ENCODE peak calls at places on chromosomes 6 and 20, in six cellular contexts. J is iPS-NIHi11; G is NCI-H82; K is stimulated activated CD8-positive, alpha-beta memory T cell treated with anti-CD3 and anti-CD28 coated beads, Interleukin-15, amount 100 ng/mL, for 48 hours; C is NCI-H2029; P is fibroblast of mammary gland. O is an unnamed sample.

GRCh38 chr6:27892596-27893058 is 19.6 kb downstream of the OR2B2 start:
- DNase-seq in J (no peak), K (no peak), P (peak; percentile 31), G (no peak), C (no peak), O (no peak)

GRCh38 chr6:123518441-123519190 is 118.1 kb downstream of the TRDN start:
- DNase-seq in G (peak; percentile 5), P (no peak), K (no peak), J (no peak), C (no peak), O (peak; percentile 29)

GRCh38 chr6:124962617-124963415 is 579 bp downstream of the RNF217 start:
- DNase-seq in K (no peak), P (no peak), J (peak; percentile 70), C (no peak), G (peak; percentile 82), O (peak; percentile 84)

GRCh38 chr6:20811112-20811746 is 277.0 kb downstream of the CDKAL1 start:
- DNase-seq in K (no peak), J (peak; percentile 75), P (peak; percentile 97), G (peak; percentile 53), C (peak; percentile 62), O (peak; percentile 94)

GRCh38 chr6:124917769-124918168 is 44.5 kb upstream of the RNF217 start:
- DNase-seq in G (no peak), P (no peak), J (no peak), K (no peak), C (no peak), O (no peak)

GRCh38 chr20:52441708-52442107 is 250.1 kb upstream of the ZFP64 start:
- DNase-seq in K (no peak), G (no peak), P (no peak), J (no peak), C (no peak), O (no peak)

GRCh38 chr20:8094845-8095244 is 37.2 kb upstream of the PLCB1 start:
- DNase-seq in P (peak; percentile 83), C (no peak), K (no peak), J (no peak), G (no peak), O (peak; percentile 55)

GRCh38 chr6:44254957-44255808 is 2.1 kb downstream of the SLC35B2 start:
- DNase-seq in K (no peak), J (no peak), G (peak; percentile 66), P (no peak), C (no peak), O (peak; percentile 44)

GRCh38 chr6:21738180-21739094 is 144.9 kb downstream of the SOX4 start:
- DNase-seq in C (peak; percentile 98), J (no peak), G (no peak), K (no peak), P (no peak), O (peak; percentile 78)

GRCh38 chr6:122400121-122400450 is 634 bp downstream of the HSF2 start:
- DNase-seq in K (no peak), J (no peak), P (peak; percentile 14), G (no peak), C (peak; percentile 29), O (peak; percentile 75)

GRCh38 chr6:72522735-72523141 is 99.1 kb upstream of the KCNQ5 start:
- DNase-seq in K (no peak), J (peak; percentile 61), P (no peak), G (peak; percentile 61), C (peak; percentile 49), O (peak; percentile 83)

GRCh38 chr6:136696238-136696637 is 96.0 kb downstream of the MAP3K5 start:
- DNase-seq in K (no peak), G (no peak), C (no peak), P (peak; percentile 56), J (no peak), O (peak; percentile 80)

GRCh38 chr20:4150095-4150492 is 134.7 kb upstream of the RNF24 start:
- DNase-seq in G (no peak), K (no peak), C (no peak), J (no peak), P (peak; percentile 54), O (no peak)

GRCh38 chr20:62841705-62842212 is 19.9 kb downstream of the TCFL5 start:
- DNase-seq in K (no peak), C (no peak), P (no peak), J (no peak), G (no peak), O (no peak)

GRCh38 chr6:132650413-132650812 is 8.6 kb downstream of the TAAR1 start:
- DNase-seq in K (no peak), C (no peak), J (no peak), G (no peak), P (no peak), O (no peak)

GRCh38 chr20:44019638-44020335 is 105.1 kb downstream of the TOX2 start:
- DNase-seq in P (peak; percentile 74), G (no peak), J (no peak), C (no peak), K (no peak), O (no peak)

GRCh38 chr6:84779380-84779779 is 15.0 kb upstream of the TBX18 start:
- DNase-seq in G (no peak), P (no peak), K (no peak), J (no peak), C (no peak), O (no peak)

GRCh38 chr6:148367418-148368024 is 24.9 kb downstream of the SASH1 start:
- DNase-seq in G (no peak), P (peak; percentile 82), J (peak; percentile 42), K (no peak), C (no peak), O (peak; percentile 19)

GRCh38 chr6:44608175-44608574 is 220.7 kb downstream of the CDC5L start:
- DNase-seq in K (no peak), P (no peak), J (no peak), G (no peak), C (no peak), O (no peak)

GRCh38 chr20:41249781-41250281 is 67.7 kb downstream of the ZHX3 start:
- DNase-seq in G (peak; percentile 63), C (no peak), P (peak; percentile 74), J (peak; percentile 71), K (no peak), O (peak; percentile 11)

GRCh38 chr6:160129886-160130615 is 8.4 kb downstream of the SLC22A1 start:
- DNase-seq in K (no peak), C (no peak), J (no peak), G (no peak), P (no peak), O (no peak)

GRCh38 chr20:45097485-45098095 is 3.3 kb downstream of the KCNS1 start:
- DNase-seq in C (no peak), P (peak; percentile 52), J (peak; percentile 53), K (peak; percentile 38), G (no peak), O (no peak)